ENCODE peak calls at places on chromosomes 11 and 22, in four cellular contexts. One of them, this sample, is unnamed.

GRCh38 chr22:28810839-28811491 is 10.6 kb upstream of the XBP1 start:
- DNase-seq in mesendoderm: no peak
- DNase-seq in tibial nerve: no peak
- DNase-seq in neural progenitor cell: no peak
- DNase-seq in this sample: no peak

GRCh38 chr11:102361100-102362021 is 14.3 kb downstream of the BIRC2 start:
- DNase-seq in tibial nerve: no peak
- DNase-seq in neural progenitor cell: no peak
- DNase-seq in mesendoderm: no peak
- DNase-seq in this sample: no peak

GRCh38 chr11:111064118-111064517 is 181.4 kb upstream of the POU2AF2 start:
- DNase-seq in neural progenitor cell: no peak
- DNase-seq in mesendoderm: no peak
- DNase-seq in tibial nerve: no peak
- DNase-seq in this sample: no peak

GRCh38 chr11:66328036-66328306 is 8.3 kb downstream of the RIN1 start:
- DNase-seq in tibial nerve: no peak
- DNase-seq in mesendoderm: no peak
- DNase-seq in neural progenitor cell: no peak
- DNase-seq in this sample: no peak

GRCh38 chr11:72821920-72822799 is 7.9 kb downstream of the ATG16L2 start:
- DNase-seq in tibial nerve: peak; percentile 66
- DNase-seq in neural progenitor cell: peak; percentile 98
- DNase-seq in mesendoderm: peak; percentile 94
- DNase-seq in this sample: peak; percentile 98

GRCh38 chr22:32020117-32020516 is 22.9 kb upstream of the SLC5A1 start:
- DNase-seq in neural progenitor cell: no peak
- DNase-seq in mesendoderm: no peak
- DNase-seq in tibial nerve: no peak
- DNase-seq in this sample: no peak

GRCh38 chr11:1194977-1195689 is 27.7 kb upstream of the MUC5B start:
- DNase-seq in mesendoderm: no peak
- DNase-seq in neural progenitor cell: no peak
- DNase-seq in tibial nerve: no peak
- DNase-seq in this sample: peak; percentile 13

GRCh38 chr11:126267650-126268049 is 1.0 kb downstream of the SRPRA start:
- DNase-seq in tibial nerve: no peak
- DNase-seq in neural progenitor cell: no peak
- DNase-seq in mesendoderm: no peak
- DNase-seq in this sample: no peak

GRCh38 chr22:46750861-46751260 is 11.6 kb upstream of the TBC1D22A start:
- DNase-seq in tibial nerve: no peak
- DNase-seq in mesendoderm: no peak
- DNase-seq in neural progenitor cell: no peak
- DNase-seq in this sample: no peak

GRCh38 chr22:32717337-32718240 is 83.9 kb upstream of the TIMP3 start:
- DNase-seq in mesendoderm: no peak
- DNase-seq in tibial nerve: no peak
- DNase-seq in neural progenitor cell: no peak
- DNase-seq in this sample: no peak

GRCh38 chr22:43015677-43016042 is 711 bp upstream of the PACSIN2 start:
- DNase-seq in tibial nerve: no peak
- DNase-seq in mesendoderm: no peak
- DNase-seq in neural progenitor cell: no peak
- DNase-seq in this sample: no peak

GRCh38 chr11:72552399-72552910 is 118.1 kb upstream of the CLPB start:
- DNase-seq in tibial nerve: no peak
- DNase-seq in mesendoderm: no peak
- DNase-seq in neural progenitor cell: no peak
- DNase-seq in this sample: no peak

GRCh38 chr22:40036591-40037225 is 42.0 kb downstream of the FAM83F start:
- DNase-seq in tibial nerve: no peak
- DNase-seq in neural progenitor cell: peak; percentile 88
- DNase-seq in mesendoderm: peak; percentile 82
- DNase-seq in this sample: peak; percentile 89

GRCh38 chr11:62757846-62758788 is 3.3 kb upstream of the POLR2G start:
- DNase-seq in mesendoderm: peak; percentile 72
- DNase-seq in neural progenitor cell: no peak
- DNase-seq in tibial nerve: no peak
- DNase-seq in this sample: peak; percentile 87

GRCh38 chr11:16612801-16613400 is 125.5 kb upstream of the C11orf58 start:
- DNase-seq in mesendoderm: peak; percentile 18
- DNase-seq in neural progenitor cell: peak; percentile 53
- DNase-seq in tibial nerve: no peak
- DNase-seq in this sample: peak; percentile 63

GRCh38 chr22:44926491-44927415 is 83.1 kb downstream of the PHF21B start:
- DNase-seq in mesendoderm: no peak
- DNase-seq in tibial nerve: no peak
- DNase-seq in neural progenitor cell: no peak
- DNase-seq in this sample: no peak

GRCh38 chr11:117395476-117395875 is 67.8 kb downstream of the CEP164 start:
- DNase-seq in tibial nerve: no peak
- DNase-seq in neural progenitor cell: no peak
- DNase-seq in mesendoderm: no peak
- DNase-seq in this sample: no peak

GRCh38 chr11:124917115-124917637 is 1.9 kb upstream of the HEPN1 start:
- DNase-seq in mesendoderm: peak; percentile 27
- DNase-seq in neural progenitor cell: no peak
- DNase-seq in tibial nerve: no peak
- DNase-seq in this sample: no peak

GRCh38 chr11:44564198-44564597 is 1.3 kb upstream of the CD82 start:
- DNase-seq in tibial nerve: no peak
- DNase-seq in neural progenitor cell: no peak
- DNase-seq in mesendoderm: no peak
- DNase-seq in this sample: no peak

GRCh38 chr11:56783448-56784041 is 35.0 kb upstream of the OR9G4 start:
- DNase-seq in tibial nerve: no peak
- DNase-seq in mesendoderm: peak; percentile 65
- DNase-seq in neural progenitor cell: peak; percentile 90
- DNase-seq in this sample: no peak

GRCh38 chr11:126456089-126456488 is 100.6 kb downstream of the ST3GAL4 start:
- DNase-seq in mesendoderm: no peak
- DNase-seq in neural progenitor cell: no peak
- DNase-seq in tibial nerve: no peak
- DNase-seq in this sample: no peak

GRCh38 chr11:64032050-64032449 is 3.7 kb upstream of the FLRT1 start:
- DNase-seq in neural progenitor cell: no peak
- DNase-seq in mesendoderm: no peak
- DNase-seq in tibial nerve: no peak
- DNase-seq in this sample: no peak

GRCh38 chr11:46422588-46422987 is 31.0 kb upstream of the CHRM4 start:
- DNase-seq in tibial nerve: no peak
- DNase-seq in neural progenitor cell: no peak
- DNase-seq in mesendoderm: no peak
- DNase-seq in this sample: no peak

GRCh38 chr11:776459-777287 is 614 bp downstream of the GATD1 start:
- DNase-seq in tibial nerve: no peak
- DNase-seq in neural progenitor cell: peak; percentile 90
- DNase-seq in mesendoderm: peak; percentile 66
- DNase-seq in this sample: peak; percentile 91

GRCh38 chr22:36783743-36784142 is 7.8 kb upstream of the IFT27 start:
- DNase-seq in neural progenitor cell: no peak
- DNase-seq in tibial nerve: no peak
- DNase-seq in mesendoderm: no peak
- DNase-seq in this sample: no peak

GRCh38 chr22:38657248-38657909 is 941 bp downstream of the CBY1 start:
- DNase-seq in neural progenitor cell: peak; percentile 32
- DNase-seq in tibial nerve: no peak
- DNase-seq in mesendoderm: peak; percentile 51
- DNase-seq in this sample: peak; percentile 70

GRCh38 chr11:130448416-130449068 is at the start of gene ADAMTS15:
- DNase-seq in neural progenitor cell: peak; percentile 93
- DNase-seq in mesendoderm: peak; percentile 97
- DNase-seq in tibial nerve: peak; percentile 66
- DNase-seq in this sample: peak; percentile 98

GRCh38 chr11:56396047-56396446 is 16.4 kb upstream of the OR5AL1 start:
- DNase-seq in neural progenitor cell: peak; percentile 12
- DNase-seq in tibial nerve: no peak
- DNase-seq in mesendoderm: peak; percentile 54
- DNase-seq in this sample: no peak

GRCh38 chr11:132466983-132467382 is 1065.3 kb downstream of the OPCML start:
- DNase-seq in mesendoderm: peak; percentile 67
- DNase-seq in tibial nerve: no peak
- DNase-seq in neural progenitor cell: peak; percentile 37
- DNase-seq in this sample: peak; percentile 60

GRCh38 chr11:131544591-131544990 is 174.2 kb downstream of the NTM start:
- DNase-seq in tibial nerve: no peak
- DNase-seq in mesendoderm: peak; percentile 71
- DNase-seq in neural progenitor cell: peak; percentile 58
- DNase-seq in this sample: peak; percentile 85

GRCh38 chr11:124597661-124598060 is 13.6 kb upstream of the PANX3 start:
- DNase-seq in mesendoderm: no peak
- DNase-seq in neural progenitor cell: no peak
- DNase-seq in tibial nerve: no peak
- DNase-seq in this sample: no peak

GRCh38 chr11:46202149-46202548 is 75.3 kb upstream of the CREB3L1 start:
- DNase-seq in mesendoderm: peak; percentile 79
- DNase-seq in tibial nerve: no peak
- DNase-seq in neural progenitor cell: peak; percentile 58
- DNase-seq in this sample: peak; percentile 74

GRCh38 chr22:48477031-48477721 is 1350.5 kb downstream of the BRD1 start:
- DNase-seq in mesendoderm: no peak
- DNase-seq in tibial nerve: peak; percentile 29
- DNase-seq in neural progenitor cell: no peak
- DNase-seq in this sample: peak; percentile 27

GRCh38 chr11:32259641-32260081 is 168.8 kb downstream of the RCN1 start:
- DNase-seq in mesendoderm: no peak
- DNase-seq in tibial nerve: no peak
- DNase-seq in neural progenitor cell: no peak
- DNase-seq in this sample: no peak

GRCh38 chr22:42910221-42910942 is 53.3 kb upstream of the ARFGAP3 start:
- DNase-seq in mesendoderm: no peak
- DNase-seq in tibial nerve: no peak
- DNase-seq in neural progenitor cell: no peak
- DNase-seq in this sample: no peak

GRCh38 chr11:124644426-124645280 is 22.0 kb downstream of the TBRG1 start:
- DNase-seq in tibial nerve: peak; percentile 24
- DNase-seq in neural progenitor cell: peak; percentile 85
- DNase-seq in mesendoderm: peak; percentile 83
- DNase-seq in this sample: peak; percentile 86

GRCh38 chr11:14584595-14584994 is 59.0 kb upstream of the PDE3B start:
- DNase-seq in mesendoderm: peak; percentile 4
- DNase-seq in neural progenitor cell: no peak
- DNase-seq in tibial nerve: no peak
- DNase-seq in this sample: no peak

GRCh38 chr11:14589421-14589820 is 54.2 kb upstream of the PDE3B start:
- DNase-seq in neural progenitor cell: no peak
- DNase-seq in mesendoderm: no peak
- DNase-seq in tibial nerve: no peak
- DNase-seq in this sample: no peak

GRCh38 chr11:14585438-14585837 is 58.2 kb upstream of the PDE3B start:
- DNase-seq in mesendoderm: no peak
- DNase-seq in tibial nerve: no peak
- DNase-seq in neural progenitor cell: no peak
- DNase-seq in this sample: no peak

GRCh38 chr11:14583252-14584105 is 60.1 kb upstream of the PDE3B start:
- DNase-seq in neural progenitor cell: peak; percentile 3
- DNase-seq in mesendoderm: no peak
- DNase-seq in tibial nerve: no peak
- DNase-seq in this sample: peak; percentile 50

GRCh38 chr11:14587203-14587602 is 56.4 kb upstream of the PDE3B start:
- DNase-seq in mesendoderm: no peak
- DNase-seq in neural progenitor cell: no peak
- DNase-seq in tibial nerve: no peak
- DNase-seq in this sample: no peak
- H3K4me1 ChIP-seq in mesendoderm: no peaks in the 10 kb centered on the region
- H3K4me1 ChIP-seq in neural progenitor cell: no peaks in the 10 kb centered on the region
- H3K4me1 ChIP-seq in tibial nerve: no peaks in the 10 kb centered on the region
- H3K4me1 ChIP-seq in this sample: no peaks in the 10 kb centered on the region

DNA sequence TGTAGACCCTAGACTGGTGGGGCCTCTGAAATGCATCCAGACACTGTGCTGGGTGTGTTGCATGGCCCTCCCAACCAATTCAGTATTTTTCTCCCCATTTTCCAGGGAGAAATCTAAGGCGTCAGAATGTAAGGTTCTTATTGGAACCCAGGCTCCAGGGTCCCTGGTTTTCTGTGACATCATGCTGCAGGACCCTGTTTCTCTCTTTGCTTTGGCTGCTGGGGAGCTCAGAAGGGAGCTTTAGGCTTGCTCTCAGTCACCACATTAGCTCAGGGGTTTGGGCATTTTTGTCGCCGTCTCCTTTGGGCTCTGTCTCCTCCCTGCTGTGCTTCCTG is 2.9 kb downstream of the MYEOV start:
- DNase-seq in neural progenitor cell: no peak
- DNase-seq in tibial nerve: no peak
- DNase-seq in mesendoderm: no peak
- DNase-seq in this sample: no peak
- H3K4me1 ChIP-seq in neural progenitor cell: no peaks in the 10 kb centered on the region
- H3K4me1 ChIP-seq in tibial nerve: peaks cover 37% of the 10 kb centered on the region
- H3K4me1 ChIP-seq in mesendoderm: no peaks in the 10 kb centered on the region
- H3K4me1 ChIP-seq in this sample: no peaks in the 10 kb centered on the region

GRCh38 chr11:30342736-30343166 is 19.8 kb downstream of the ARL14EP start:
- DNase-seq in tibial nerve: no peak
- DNase-seq in mesendoderm: no peak
- DNase-seq in neural progenitor cell: no peak
- DNase-seq in this sample: no peak
- H3K4me1 ChIP-seq in tibial nerve: no peaks in the 10 kb centered on the region
- H3K4me1 ChIP-seq in mesendoderm: no peaks in the 10 kb centered on the region
- H3K4me1 ChIP-seq in neural progenitor cell: no peaks in the 10 kb centered on the region
- H3K4me1 ChIP-seq in this sample: no peaks in the 10 kb centered on the region

DNA sequence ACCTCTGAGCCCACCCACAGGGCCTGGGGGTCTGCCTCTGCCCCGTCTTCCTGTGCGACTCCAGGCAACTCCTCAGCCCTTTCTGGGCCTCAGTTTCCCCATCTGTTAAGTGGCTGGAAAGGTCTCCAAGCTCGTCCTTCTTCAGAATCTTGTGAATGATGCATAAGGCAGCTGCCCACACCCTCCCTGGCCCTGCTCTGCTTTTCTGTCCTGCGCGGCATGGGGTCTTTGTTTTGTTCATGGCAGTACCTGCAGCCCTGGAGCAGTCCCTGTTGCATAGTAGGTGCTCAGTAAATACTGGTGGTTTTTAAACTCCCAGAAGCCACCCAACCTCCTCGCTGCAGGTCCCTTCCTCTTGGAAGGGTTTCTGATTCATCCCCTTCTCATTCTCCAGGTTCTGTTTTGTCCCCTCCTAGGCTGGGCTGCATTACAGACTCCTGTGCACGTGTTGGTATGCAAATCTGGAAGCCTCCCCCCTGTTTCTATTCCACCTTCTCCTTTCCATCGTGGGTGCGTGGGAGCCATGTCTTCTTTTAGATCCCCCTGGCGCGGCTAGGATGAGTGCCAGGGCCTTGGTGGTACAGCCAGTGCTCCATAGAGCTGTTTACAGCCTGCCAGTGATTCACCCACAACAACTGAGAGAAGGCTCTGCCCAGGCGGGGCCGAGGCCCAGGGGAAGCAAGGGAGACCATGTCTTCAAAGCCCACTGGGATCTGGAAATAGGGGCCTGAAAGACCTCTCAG is 19.3 kb upstream of the SYT7 start:
- DNase-seq in neural progenitor cell: no peak
- DNase-seq in mesendoderm: no peak
- DNase-seq in tibial nerve: no peak
- DNase-seq in this sample: no peak
- H3K4me1 ChIP-seq in neural progenitor cell: peaks cover 5% of the 10 kb centered on the region
- H3K4me1 ChIP-seq in mesendoderm: peaks cover 7% of the 10 kb centered on the region
- H3K4me1 ChIP-seq in tibial nerve: no peaks in the 10 kb centered on the region
- H3K4me1 ChIP-seq in this sample: peaks cover 2% of the 10 kb centered on the region